ENCODE peak calls at places on chromosomes 2 and 18, in four cellular contexts. Y is astrocyte of the spinal cord, V is GM06990, W is fibroblast of the aortic adventitia. X is an unnamed sample.

GRCh38 chr2:165927353-165927752 is 26.2 kb downstream of the TTC21B start:
- DNase-seq in Y (no peak), W (peak; percentile 7), V (no peak), X (peak; percentile 19)

GRCh38 chr2:146305164-146305563 is 1539.7 kb upstream of the ACVR2A start:
- DNase-seq in Y (peak; percentile 66), V (no peak), W (no peak), X (no peak)

GRCh38 chr2:26849056-26850001 is 1.4 kb downstream of the DPYSL5 start:
- DNase-seq in Y (no peak), V (no peak), W (no peak), X (no peak)

GRCh38 chr2:2938481-2938880 is 439.1 kb downstream of the EIPR1 start:
- DNase-seq in V (no peak), Y (no peak), W (no peak), X (no peak)

GRCh38 chr2:134869941-134870736 is 31.7 kb downstream of the ACMSD start:
- DNase-seq in Y (no peak), W (peak; percentile 45), V (no peak), X (peak; percentile 62)

GRCh38 chr2:236254674-236255073 is 9.5 kb downstream of the ASB18 start:
- DNase-seq in W (no peak), V (no peak), Y (no peak), X (no peak)

GRCh38 chr18:10860937-10861336 is 288.4 kb downstream of the PIEZO2 start:
- DNase-seq in Y (no peak), V (no peak), W (peak; percentile 3), X (no peak)

GRCh38 chr2:188291617-188292445 is at the start of gene GULP1:
- DNase-seq in W (peak; percentile 75), V (peak; percentile 10), Y (peak; percentile 84), X (peak; percentile 75)

GRCh38 chr2:20991031-20991430 is 52.8 kb downstream of the APOB start:
- DNase-seq in V (no peak), Y (no peak), W (no peak), X (no peak)

GRCh38 chr2:48009256-48009655 is 103.0 kb upstream of the FBXO11 start:
- DNase-seq in Y (no peak), V (no peak), W (no peak), X (no peak)

GRCh38 chr2:178194600-178195389 is 483 bp downstream of the OSBPL6 start:
- DNase-seq in V (peak; percentile 26), Y (peak; percentile 71), W (peak; percentile 48), X (peak; percentile 66)

GRCh38 chr2:29803541-29803940 is 117.8 kb downstream of the ALK start:
- DNase-seq in Y (no peak), V (no peak), W (no peak), X (no peak)

GRCh38 chr2:23237147-23237546 is 147.8 kb upstream of the KLHL29 start:
- DNase-seq in Y (no peak), V (no peak), W (no peak), X (no peak)

GRCh38 chr2:71486881-71487640 is 33.7 kb downstream of the DYSF start:
- DNase-seq in Y (no peak), W (no peak), V (no peak), X (no peak)

GRCh38 chr2:173590278-173590811 is 235.7 kb downstream of the CDCA7 start:
- DNase-seq in W (peak; percentile 95), Y (peak; percentile 98), V (no peak), X (peak; percentile 88)

GRCh38 chr2:120771111-120771555 is 35.5 kb downstream of the GLI2 start:
- DNase-seq in W (no peak), V (no peak), Y (no peak), X (no peak)

GRCh38 chr2:199895406-199895805 is 15.7 kb upstream of the C2orf69 start:
- DNase-seq in V (no peak), W (no peak), Y (no peak), X (no peak)

GRCh38 chr2:225457462-225457861 is 58.0 kb downstream of the NYAP2 start:
- DNase-seq in V (no peak), Y (no peak), W (no peak), X (no peak)

GRCh38 chr2:227864161-227864756 is 7.2 kb upstream of the DAW1 start:
- DNase-seq in W (peak; percentile 95), Y (peak; percentile 60), V (no peak), X (peak; percentile 92)

GRCh38 chr2:46315103-46315890 is 18.1 kb downstream of the EPAS1 start:
- DNase-seq in W (peak; percentile 97), V (no peak), Y (peak; percentile 94), X (peak; percentile 100)

GRCh38 chr2:122643725-122644329 is 888.4 kb downstream of the TSN start:
- DNase-seq in V (no peak), Y (peak; percentile 71), W (peak; percentile 3), X (peak; percentile 90)

GRCh38 chr2:12017499-12018185 is 271.2 kb downstream of the LPIN1 start:
- DNase-seq in V (no peak), Y (no peak), W (no peak), X (no peak)

DNA sequence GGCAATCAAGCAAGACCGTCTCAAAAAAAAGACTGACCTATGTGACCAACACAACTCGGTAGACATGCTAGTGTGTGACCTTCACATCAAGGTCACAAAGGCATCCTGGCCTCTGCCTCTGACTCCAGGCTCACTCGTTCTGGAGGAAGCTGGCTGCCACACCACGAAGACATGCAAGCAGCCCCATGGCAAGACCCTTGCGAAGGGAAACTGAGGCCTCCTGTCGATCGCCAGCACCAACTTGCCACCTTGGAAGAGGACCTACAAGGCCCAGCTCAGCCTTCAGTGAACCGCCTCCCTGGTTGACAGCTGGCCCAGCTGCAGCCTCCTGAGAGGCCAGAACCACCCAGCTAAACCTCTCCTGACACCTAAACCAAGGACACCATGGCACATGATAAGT is 79.3 kb upstream of the ASAP2 start:
- DNase-seq in Y (no peak), V (no peak), W (no peak), X (no peak)
- TF ChIP-seq CTCF in Y (no peak), V (no peak), W (no peak), X (no peak)

GRCh38 chr18:7146067-7146466 is 28.5 kb upstream of the LAMA1 start:
- DNase-seq in W (no peak), V (no peak), Y (no peak), X (no peak)
- H3K4me3 ChIP-seq in W (no peak overlapping the region), V (no peak overlapping the region), Y (no peak overlapping the region), X (no peak overlapping the region)

DNA sequence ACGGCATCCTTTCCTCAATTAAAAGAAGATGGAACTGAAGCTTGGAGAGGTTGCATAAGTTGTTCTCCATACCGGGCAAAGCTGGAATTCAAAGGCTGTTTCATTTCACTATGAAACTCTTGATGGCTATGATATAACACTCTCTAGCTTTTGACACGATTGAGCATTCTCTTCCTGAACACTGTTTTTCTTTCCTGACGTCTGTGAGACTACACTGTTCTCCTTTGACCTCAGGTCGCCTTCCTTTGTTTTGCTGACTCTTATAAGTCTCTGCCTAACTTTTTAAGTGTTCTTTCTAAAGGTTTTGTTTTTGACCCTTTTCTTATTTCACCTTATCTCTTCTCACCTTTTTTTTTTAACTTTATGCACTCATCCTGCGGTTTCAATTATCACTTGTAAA is 261.8 kb upstream of the LINC00305 start:
- DNase-seq in W (no peak), Y (no peak), V (no peak), X (no peak)
- TF ChIP-seq CTCF in W (no peak), Y (no peak), V (no peak), X (no peak)

GRCh38 chr2:172214252-172214651 is 111.6 kb upstream of the DLX2 start:
- DNase-seq in Y (no peak), W (no peak), V (no peak), X (no peak)

GRCh38 chr2:172210599-172210998 is 107.9 kb upstream of the DLX2 start:
- DNase-seq in V (no peak), W (no peak), Y (no peak), X (no peak)

GRCh38 chr2:172215172-172215935 is 112.7 kb upstream of the DLX2 start:
- DNase-seq in W (no peak), Y (no peak), V (no peak), X (peak; percentile 44)

GRCh38 chr2:172211507-172211906 is 108.8 kb upstream of the DLX2 start:
- DNase-seq in V (no peak), Y (no peak), W (no peak), X (no peak)

DNA sequence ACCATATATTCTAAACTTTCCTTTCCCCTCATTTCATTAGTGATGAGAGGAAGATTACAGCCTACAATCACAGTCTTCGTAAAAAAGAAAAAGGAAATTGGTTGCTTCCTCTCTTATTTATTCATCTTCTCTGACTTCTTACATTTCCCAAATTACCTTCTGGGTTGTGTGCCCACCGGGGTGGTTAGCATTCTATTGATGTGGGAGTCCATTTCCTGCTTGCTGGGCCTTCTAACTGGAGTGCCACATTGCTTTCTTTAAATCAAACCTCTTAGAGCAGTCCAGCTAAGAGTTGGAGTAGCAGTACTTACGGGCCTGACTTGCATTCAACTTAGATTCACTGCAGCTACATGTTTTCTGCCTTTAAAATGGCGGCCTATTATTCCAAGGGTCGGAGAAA is 110.4 kb upstream of the DLX2 start:
- DNase-seq in V (no peak), Y (no peak), W (no peak), X (no peak)
- H3K4me3 ChIP-seq in V (no peak overlapping the region), Y (no peak overlapping the region), W (no peak overlapping the region), X (no peak overlapping the region)

GRCh38 chr18:54776282-54776977 is 51.8 kb upstream of the RAB27B start:
- DNase-seq in Y (peak; percentile 99), W (peak; percentile 98), V (peak; percentile 6), X (peak; percentile 99)

GRCh38 chr18:54777118-54777791 is 51.0 kb upstream of the RAB27B start:
- DNase-seq in Y (peak; percentile 18), W (no peak), V (no peak), X (no peak)

GRCh38 chr18:54774971-54775665 is 53.2 kb upstream of the RAB27B start:
- DNase-seq in V (no peak), W (peak; percentile 48), Y (peak; percentile 46), X (peak; percentile 17)

GRCh38 chr18:54774423-54774822 is 53.9 kb upstream of the RAB27B start:
- DNase-seq in V (no peak), W (peak; percentile 53), Y (peak; percentile 27), X (peak; percentile 15)

DNA sequence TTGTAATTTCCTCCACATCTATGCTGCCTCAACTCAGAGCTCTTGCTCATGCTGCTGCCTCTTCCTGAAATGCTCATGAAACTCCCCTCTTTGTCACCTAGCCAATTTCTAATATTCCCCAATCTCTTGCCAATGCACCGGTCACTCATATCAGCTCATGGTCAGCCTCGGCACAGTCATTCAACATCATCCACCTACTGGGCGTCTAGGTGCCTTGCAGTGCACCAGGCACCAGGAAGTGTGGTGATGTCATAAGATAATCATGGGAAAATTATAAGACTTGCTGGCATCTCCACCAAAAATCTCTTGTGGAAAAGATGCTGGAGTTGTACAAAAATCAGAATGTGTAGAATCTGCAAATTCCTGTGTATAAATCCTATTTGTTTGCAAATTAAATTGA is 52.6 kb upstream of the RAB27B start:
- DNase-seq in V (no peak), Y (peak; percentile 81), W (peak; percentile 88), X (peak; percentile 93)
- TF ChIP-seq CTCF in V (peak; percentile 14), Y (peak; percentile 45), W (peak; percentile 64), X (peak; percentile 59)

GRCh38 chr2:162795312-162795711 is 43.3 kb downstream of the KCNH7 start:
- DNase-seq in W (no peak), Y (no peak), V (no peak), X (no peak)
- H3K4me3 ChIP-seq in W (no peak overlapping the region), Y (no peak overlapping the region), V (no peak overlapping the region), X (no peak overlapping the region)

GRCh38 chr2:66872056-66872821 is 437.3 kb downstream of the MEIS1 start:
- DNase-seq in V (no peak), W (peak; percentile 43), Y (peak; percentile 53), X (peak; percentile 61)

GRCh38 chr2:66875941-66876462 is 441.1 kb downstream of the MEIS1 start:
- DNase-seq in Y (no peak), V (no peak), W (no peak), X (no peak)

GRCh38 chr2:66874411-66874810 is 439.5 kb downstream of the MEIS1 start:
- DNase-seq in V (no peak), W (peak; percentile 51), Y (peak; percentile 41), X (peak; percentile 14)

GRCh38 chr2:66869076-66869475 is 434.2 kb downstream of the MEIS1 start:
- DNase-seq in Y (peak; percentile 79), W (peak; percentile 86), V (no peak), X (peak; percentile 61)

GRCh38 chr2:66872926-66873714 is 438.2 kb downstream of the MEIS1 start:
- DNase-seq in V (no peak), Y (peak; percentile 8), W (no peak), X (no peak)
- TF ChIP-seq CTCF in V (no peak), Y (no peak), W (no peak), X (no peak)